ENCODE peak calls at places on chromosomes 5 and 9, in seven cellular contexts. I is COR-L47; Q is NCI-H2171; F is NCI-H187; Z is stimulated activated CD4-positive, alpha-beta T cell treated with anti-CD3 and anti-CD28 coated beads, TNF-alpha, amount 100 ng/mL, for 4 hours; C is T-helper 17 cell; X is C1 segment of cervical spinal cord. R is an unnamed sample.

GRCh38 chr9:137162505-137163100 is 7.2 kb downstream of the LRRC26 start:
- DNase-seq in F (no peak), X (no peak), C (no peak), I (no peak), Q (peak), Z (no peak), R (no peak)

GRCh38 chr5:77305921-77306320 is 95.4 kb downstream of the PDE8B start:
- DNase-seq in Q (no peak), Z (no peak), F (no peak), X (no peak), I (no peak), C (no peak), R (no peak)

GRCh38 chr9:19232117-19232829 is 1.8 kb downstream of the DENND4C start:
- DNase-seq in Q (no peak), X (no peak), Z (no peak), F (no peak), C (no peak), I (no peak), R (no peak)

GRCh38 chr9:102514541-102514940 is 480.6 kb upstream of the CYLC2 start:
- DNase-seq in Q (no peak), I (peak), Z (no peak), C (no peak), X (no peak), F (no peak), R (no peak)

GRCh38 chr9:16871358-16872151 is 1.1 kb upstream of the BNC2 start:
- DNase-seq in Z (no peak), I (no peak), C (no peak), X (peak), Q (no peak), F (no peak), R (no peak)

GRCh38 chr5:37133939-37134338 is 115.2 kb downstream of the CPLANE1 start:
- DNase-seq in I (no peak), Z (no peak), C (no peak), X (no peak), F (no peak), Q (no peak), R (no peak)

GRCh38 chr9:109730228-109730627 is 49.8 kb upstream of the PALM2AKAP2 start:
- DNase-seq in X (no peak), Q (no peak), F (no peak), C (no peak), Z (no peak), I (peak), R (no peak)

GRCh38 chr5:172807766-172808311 is 26.2 kb upstream of the ERGIC1 start:
- DNase-seq in I (no peak), F (no peak), Z (no peak), X (no peak), C (no peak), Q (no peak), R (no peak)

R was measured in memory B cell.